ENCODE peak calls at places on chromosomes 7 and 10, in six cellular contexts. O is IMR-90, H is tibial artery, U is Peyer's patch, G is adrenal gland, W is cardiac muscle cell. M is an unnamed sample.

GRCh38 chr7:158614695-158615094 is 27.1 kb upstream of the PTPRN2 start:
- DNase-seq in U (no peak), O (peak), G (no peak), H (no peak), W (peak), M (no peak)

GRCh38 chr10:10915215-10915614 is 102.5 kb upstream of the CELF2 start:
- DNase-seq in W (no peak), O (no peak), H (no peak), G (no peak), U (no peak), M (no peak)

GRCh38 chr7:46532571-46532970 is 611.5 kb upstream of the IGFBP3 start:
- DNase-seq in G (no peak), W (no peak), U (no peak), H (no peak), O (peak), M (no peak)

GRCh38 chr10:33330543-33331019 is 3.9 kb downstream of the NRP1 start:
- DNase-seq in U (peak), O (peak), G (peak), H (peak), W (peak), M (peak)

GRCh38 chr10:115857856-115858255 is 415.1 kb downstream of the GFRA1 start:
- DNase-seq in U (no peak), H (no peak), O (no peak), G (no peak), W (peak), M (no peak)

GRCh38 chr10:7193369-7193768 is 217.5 kb downstream of the SFMBT2 start:
- DNase-seq in W (no peak), G (no peak), U (no peak), O (no peak), H (no peak), M (no peak)

GRCh38 chr10:70742537-70743429 is 42.4 kb downstream of the TBATA start:
- DNase-seq in O (peak), H (no peak), W (peak), G (no peak), U (peak), M (peak)

GRCh38 chr7:30154111-30154587 is 19.4 kb downstream of the MTURN start:
- DNase-seq in H (no peak), G (no peak), W (no peak), U (no peak), O (no peak), M (no peak)

GRCh38 chr7:104272767-104273384 is 55.5 kb upstream of the LHFPL3 start:
- DNase-seq in O (peak), W (peak), G (no peak), H (no peak), U (no peak), M (no peak)

GRCh38 chr10:69348824-69349541 is 67.7 kb downstream of the TACR2 start:
- DNase-seq in U (no peak), G (no peak), W (peak), H (peak), O (peak), M (peak)

GRCh38 chr7:22121702-22122474 is 176.2 kb upstream of the CDCA7L start:
- DNase-seq in W (peak), H (no peak), O (peak), G (peak), U (no peak), M (no peak)

GRCh38 chr7:151570366-151570915 is 50.7 kb upstream of the RHEB start:
- DNase-seq in W (peak), O (peak), H (no peak), U (no peak), G (no peak), M (no peak)

GRCh38 chr10:22461891-22462290 is 116.6 kb downstream of the SPAG6 start:
- DNase-seq in G (no peak), H (no peak), W (no peak), U (no peak), O (no peak), M (no peak)

GRCh38 chr10:112332509-112333228 is 41.2 kb upstream of the ACSL5 start:
- DNase-seq in U (peak), W (peak), O (no peak), H (no peak), G (no peak), M (no peak)

GRCh38 chr7:71488308-71488707 is 356.4 kb downstream of the GALNT17 start:
- DNase-seq in U (no peak), O (no peak), W (peak), G (no peak), H (no peak), M (no peak)

GRCh38 chr10:109037978-109038377 is 885.3 kb downstream of the XPNPEP1 start:
- DNase-seq in W (no peak), G (no peak), H (no peak), U (no peak), O (no peak), M (no peak)

GRCh38 chr10:79311581-79312407 is 35.5 kb upstream of the PPIF start:
- DNase-seq in W (no peak), O (no peak), U (no peak), G (no peak), H (no peak), M (peak)

GRCh38 chr7:23956769-23957556 is 246.9 kb downstream of the STK31 start:
- DNase-seq in U (no peak), H (no peak), G (no peak), W (peak), O (peak), M (no peak)

GRCh38 chr7:103343758-103344452 is 662 bp downstream of the DNAJC2 start:
- DNase-seq in H (no peak), U (peak), W (peak), O (peak), G (peak), M (no peak)

GRCh38 chr10:17872191-17873091 is 63.3 kb downstream of the MRC1 start:
- DNase-seq in G (no peak), H (no peak), W (peak), O (peak), U (no peak), M (no peak)

GRCh38 chr10:13776861-13777301 is 190.1 kb downstream of the PRPF18 start:
- DNase-seq in G (no peak), W (peak), O (peak), H (no peak), U (no peak), M (no peak)

GRCh38 chr7:66679633-66679980 is 50.9 kb downstream of the KCTD7 start:
- DNase-seq in U (peak), G (peak), W (no peak), O (no peak), H (no peak), M (no peak)

GRCh38 chr10:124699471-124700292 is 44.5 kb downstream of the FAM53B start:
- DNase-seq in W (no peak), H (no peak), O (no peak), U (no peak), G (no peak), M (peak)

GRCh38 chr7:149432121-149432691 is 28.7 kb downstream of the ZNF777 start:
- DNase-seq in W (no peak), U (no peak), H (no peak), G (no peak), O (no peak), M (no peak)

GRCh38 chr10:117074621-117075020 is 63.4 kb downstream of the VAX1 start:
- DNase-seq in W (no peak), U (no peak), G (no peak), H (no peak), O (no peak), M (no peak)

GRCh38 chr10:84685047-84685660 is 356.8 kb downstream of the CCSER2 start:
- DNase-seq in H (no peak), O (no peak), U (no peak), W (no peak), G (no peak), M (no peak)

GRCh38 chr7:93920496-93921189 is 892 bp upstream of the GNG11 start:
- DNase-seq in G (no peak), O (no peak), H (no peak), U (no peak), W (peak), M (no peak)

GRCh38 chr7:119664601-119665000 is 608.4 kb upstream of the KCND2 start:
- DNase-seq in O (peak), H (no peak), U (no peak), G (no peak), W (peak), M (no peak)

GRCh38 chr10:2341298-2341697 is 604.0 kb upstream of the ADARB2 start:
- DNase-seq in H (no peak), W (no peak), G (no peak), O (no peak), U (no peak), M (no peak)

GRCh38 chr7:122137291-122138077 is 6.6 kb downstream of the AASS start:
- DNase-seq in G (no peak), H (no peak), O (peak), W (peak), U (no peak), M (no peak)

GRCh38 chr7:134197342-134197741 is 70.2 kb downstream of the LRGUK start:
- DNase-seq in W (no peak), U (no peak), G (no peak), O (no peak), H (no peak), M (no peak)

GRCh38 chr10:113555245-113555644 is 2.4 kb downstream of the HABP2 start:
- DNase-seq in O (no peak), G (no peak), H (no peak), W (no peak), U (no peak), M (no peak)

GRCh38 chr10:43043342-43043772 is 33.5 kb upstream of the RET start:
- DNase-seq in O (no peak), H (peak), G (peak), U (peak), W (no peak), M (no peak)

GRCh38 chr10:930415-931325 is 835 bp downstream of the LARP4B start:
- DNase-seq in W (peak), H (peak), U (peak), O (peak), G (peak), M (peak)

DNA sequence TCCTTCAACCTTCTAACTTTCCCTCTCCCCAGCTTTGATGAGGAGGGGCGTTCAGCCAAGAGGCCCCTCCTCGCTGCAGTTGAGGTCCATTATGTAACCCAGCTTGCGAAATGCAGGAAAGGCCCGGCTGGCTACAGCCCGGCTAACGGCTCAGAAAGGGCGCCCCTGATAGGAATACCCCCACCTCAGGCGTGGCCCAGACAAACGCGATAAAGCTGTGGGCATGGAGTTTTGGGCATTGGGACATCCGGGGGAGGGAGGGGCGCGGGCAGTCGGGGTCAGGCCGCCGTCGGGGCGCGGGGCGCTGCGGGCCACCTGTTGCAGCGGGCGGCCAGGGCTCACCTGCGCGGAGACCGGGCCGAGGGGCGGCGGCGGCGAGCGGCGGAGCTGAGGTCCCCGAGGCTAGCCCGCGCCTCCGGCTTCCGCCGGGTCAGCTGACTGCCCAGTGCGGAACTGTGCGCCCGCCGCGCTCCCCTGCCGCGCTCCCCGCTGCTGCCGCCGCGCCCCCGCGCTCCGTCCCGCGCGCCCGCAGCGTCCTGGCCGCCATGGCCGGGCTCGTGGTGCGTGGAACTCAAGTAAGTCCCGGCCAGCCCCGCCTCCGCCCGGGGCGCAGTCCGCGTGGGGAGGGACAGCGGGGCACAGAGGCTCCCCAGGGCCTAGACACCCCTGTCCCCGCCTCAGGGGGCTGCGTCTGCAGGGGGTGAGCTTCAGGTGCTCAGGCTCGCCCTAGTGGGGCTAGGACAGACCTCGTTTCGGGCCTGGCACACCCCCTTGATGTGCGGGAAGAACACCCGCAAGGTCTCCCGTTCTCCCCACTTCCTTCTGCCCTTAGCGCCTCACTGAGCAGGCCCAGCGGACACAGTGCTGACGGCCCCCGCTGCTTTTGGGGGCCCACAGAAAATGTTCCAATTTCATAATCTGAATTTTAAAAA is at the start of gene LRMDA:
- DNase-seq in O (no peak), W (peak), U (no peak), H (peak), G (peak), M (peak)
- H3K4me3 ChIP-seq in O (no peak), W (peak), U (peak), H (peak), G (peak), M (peak)

DNA sequence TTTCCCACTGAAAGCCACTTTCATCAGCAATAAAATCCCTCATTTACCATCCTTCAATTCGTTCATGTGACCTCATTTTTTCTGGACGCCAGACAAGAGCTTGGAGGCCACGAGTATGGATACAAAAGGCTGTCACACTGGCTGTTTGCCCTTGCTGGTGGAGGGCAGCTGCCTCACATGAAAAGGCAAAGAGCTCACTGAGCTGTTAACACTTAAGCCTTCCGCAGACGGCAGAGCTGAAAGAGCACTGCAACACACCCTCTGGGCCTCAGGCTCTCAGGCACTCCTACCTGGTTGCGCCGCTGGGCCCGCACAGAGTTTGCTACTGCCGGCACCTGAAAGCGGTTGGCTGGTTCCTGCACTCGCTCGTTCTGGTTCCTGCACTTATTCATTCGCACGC is 193.5 kb downstream of the CFTR start:
- DNase-seq in O (no peak), H (no peak), U (peak), W (peak), G (peak), M (peak)
- H3K4me3 ChIP-seq in O (no peak), H (no peak), U (peak), W (no peak), G (no peak), M (no peak)

GRCh38 chr7:27199820-27200760 is at the start of gene HOXA13:
- DNase-seq in U (no peak), W (no peak), O (no peak), H (peak), G (peak), M (no peak)

GRCh38 chr7:27198871-27199801 is 755 bp downstream of the HOXA13 start:
- DNase-seq in G (peak), H (peak), W (peak), O (no peak), U (no peak), M (no peak)

GRCh38 chr7:27202018-27202740 is 2.3 kb upstream of the HOXA13 start:
- DNase-seq in O (no peak), H (peak), W (no peak), U (no peak), G (peak), M (no peak)

GRCh38 chr7:27201231-27202017 is 1.5 kb upstream of the HOXA13 start:
- DNase-seq in G (peak), O (no peak), H (peak), W (no peak), U (no peak), M (no peak)

DNA sequence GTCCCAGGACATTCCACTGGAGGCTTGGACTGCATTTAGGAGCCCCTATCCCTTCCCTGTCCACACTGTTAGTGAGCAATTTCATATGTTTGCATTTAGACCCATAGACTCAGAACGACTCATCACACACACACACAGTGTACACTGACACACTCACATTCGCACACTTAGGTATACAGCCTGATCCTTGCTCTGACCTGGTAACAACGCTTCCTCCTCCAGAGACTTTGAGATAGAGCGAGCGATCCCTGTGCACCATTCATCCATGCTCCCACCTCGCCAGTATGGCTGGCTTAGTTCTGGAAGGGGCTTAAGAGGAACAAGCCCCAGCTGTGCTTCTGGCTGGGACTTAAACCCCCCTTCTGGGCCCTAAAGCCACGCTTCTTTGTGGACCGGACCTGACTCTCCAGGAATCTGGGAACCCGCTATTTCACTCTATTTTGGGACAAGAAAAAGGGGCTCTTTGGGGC is 905 bp upstream of the HOXA13 start:
- DNase-seq in G (peak), W (no peak), H (peak), O (no peak), U (no peak), M (no peak)
- H3K4me3 ChIP-seq in G (no peak), W (no peak), H (peak), O (no peak), U (peak), M (peak)

DNA sequence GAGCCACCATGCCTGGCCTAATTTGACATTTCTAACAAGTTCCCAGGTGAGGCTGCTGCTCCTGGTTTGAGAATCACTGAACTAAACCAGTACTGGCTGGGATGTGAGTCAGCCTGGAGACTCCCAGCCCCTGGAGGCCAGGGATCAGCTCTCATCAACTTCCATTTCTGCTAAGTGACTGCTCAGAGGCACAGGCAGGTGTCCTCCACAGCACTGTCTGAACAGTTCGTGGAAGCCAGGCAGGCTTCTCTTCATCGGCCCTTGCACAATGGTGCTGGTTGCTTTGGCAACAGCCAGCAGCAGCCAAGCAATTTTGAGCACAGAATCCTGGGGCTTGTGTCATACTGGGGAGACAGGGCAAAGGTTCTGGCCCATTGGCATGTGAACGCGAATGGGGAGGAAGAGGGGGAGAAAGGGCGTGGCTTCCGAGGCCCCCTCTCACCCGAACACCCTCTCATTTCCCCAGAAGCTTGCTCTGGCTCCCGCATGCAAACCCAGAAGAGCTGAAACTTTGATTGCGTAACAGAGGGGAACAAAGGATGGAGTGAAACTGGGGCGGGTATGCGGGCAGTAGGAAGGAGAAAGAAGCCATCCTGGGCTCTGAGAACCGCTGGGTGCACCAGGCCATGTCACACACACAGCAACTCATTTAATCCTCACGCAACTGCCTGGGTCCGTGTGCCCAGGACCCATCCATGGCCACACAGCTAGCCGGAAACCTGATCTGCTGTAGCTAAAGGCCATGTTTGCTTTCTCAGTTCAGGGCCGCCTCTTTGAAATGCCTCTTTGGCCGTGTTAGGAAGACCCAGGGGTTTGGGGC is 9.0 kb upstream of the POR start:
- DNase-seq in U (peak), H (peak), W (peak), G (peak), O (peak), M (peak)
- H3K4me3 ChIP-seq in U (no peak), H (no peak), W (no peak), G (no peak), O (no peak), M (no peak)

GRCh38 chr10:76430330-76430729 is 998.9 kb downstream of the LRMDA start:
- DNase-seq in H (no peak), U (no peak), O (no peak), W (no peak), G (no peak), M (no peak)
- H3K4me3 ChIP-seq in H (peak), U (no peak), O (no peak), W (no peak), G (no peak), M (peak)

DNA sequence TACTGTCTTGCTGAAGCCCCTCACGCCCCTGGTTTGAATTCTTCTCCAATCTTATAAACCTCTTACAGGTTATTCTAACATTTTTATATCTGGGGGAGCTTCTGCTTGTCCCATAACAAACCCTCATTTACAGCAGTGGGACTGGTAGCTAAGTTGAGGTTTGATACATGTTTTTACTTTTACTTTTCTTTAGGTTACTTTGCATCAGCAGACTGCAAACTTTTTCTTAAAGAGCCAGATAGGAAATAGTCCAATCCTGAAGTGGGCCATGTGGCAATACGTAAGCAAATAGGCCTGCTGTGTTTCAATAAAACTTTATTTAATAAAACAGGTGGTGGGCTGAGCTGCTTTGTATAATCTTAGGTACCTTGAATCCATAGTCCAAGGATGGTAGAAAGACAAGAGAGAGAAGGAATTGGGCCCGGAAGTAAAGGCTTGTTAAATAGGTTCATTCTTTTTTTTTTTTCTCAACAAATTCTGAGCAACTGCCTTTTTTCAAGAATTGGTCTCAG is 27.3 kb downstream of the RAB18 start:
- DNase-seq in G (no peak), W (no peak), U (no peak), H (no peak), O (no peak), M (no peak)
- H3K4me3 ChIP-seq in G (no peak), W (no peak), U (no peak), H (no peak), O (no peak), M (no peak)

M was measured in left ventricle myocardium inferior.